ENCODE peak calls at places on chromosomes 2 and 18, in four cellular contexts. U is GM12878, Q is GM12891, F is HL-60. O is an unnamed sample.

GRCh38 chr2:156909983-156910382 is 347.5 kb upstream of the GALNT5 start:
- DNase-seq in U (no peak), F (no peak), Q (no peak), O (no peak)

GRCh38 chr2:138846216-138846821 is 66.1 kb upstream of the NXPH2 start:
- DNase-seq in F (no peak), U (no peak), Q (peak), O (peak)

GRCh38 chr2:43285987-43286386 is 59.6 kb upstream of the ZFP36L2 start:
- DNase-seq in F (no peak), Q (no peak), U (no peak), O (no peak)

GRCh38 chr2:77271262-77271661 is 250.9 kb downstream of the LRRTM4 start:
- DNase-seq in F (no peak), Q (no peak), U (no peak), O (no peak)

GRCh38 chr18:49733896-49734585 is 79.3 kb downstream of the ACAA2 start:
- DNase-seq in Q (no peak), F (no peak), U (no peak), O (no peak)

GRCh38 chr2:196915512-196916189 is 10.9 kb downstream of the PGAP1 start:
- DNase-seq in Q (no peak), U (no peak), F (no peak), O (no peak)

GRCh38 chr2:72894466-72894865 is 7.3 kb downstream of the SPR start:
- DNase-seq in Q (no peak), U (no peak), F (no peak), O (no peak)

GRCh38 chr2:215775106-215775505 is 238.2 kb downstream of the MREG start:
- DNase-seq in U (no peak), Q (no peak), F (no peak), O (no peak)

GRCh38 chr2:9937968-9938367 is 13.5 kb upstream of the GRHL1 start:
- DNase-seq in Q (no peak), F (no peak), U (no peak), O (no peak)

GRCh38 chr2:239443666-239444567 is 43.1 kb upstream of the HDAC4 start:
- DNase-seq in Q (no peak), U (no peak), F (no peak), O (no peak)

GRCh38 chr2:42230891-42231290 is 61.7 kb downstream of the EML4 start:
- DNase-seq in Q (no peak), U (no peak), F (no peak), O (no peak)

GRCh38 chr2:203492965-203493364 is 42.1 kb downstream of the RAPH1 start:
- DNase-seq in F (no peak), Q (no peak), U (no peak), O (no peak)

GRCh38 chr2:185372188-185372587 is 366.4 kb upstream of the FSIP2 start:
- DNase-seq in U (no peak), F (no peak), Q (no peak), O (no peak)

GRCh38 chr2:33526132-33526531 is 49.7 kb downstream of the RASGRP3 start:
- DNase-seq in F (peak), Q (no peak), U (no peak), O (no peak)

GRCh38 chr2:67689186-67689585 is 292.1 kb downstream of the ETAA1 start:
- DNase-seq in F (no peak), Q (no peak), U (no peak), O (no peak)

GRCh38 chr2:45134726-45135125 is 125.5 kb upstream of the SIX2 start:
- DNase-seq in U (no peak), Q (no peak), F (peak), O (no peak)

GRCh38 chr18:68033466-68033865 is 516.9 kb upstream of the DSEL start:
- DNase-seq in Q (no peak), F (no peak), U (no peak), O (no peak)

GRCh38 chr18:70693196-70693595 is 404.4 kb downstream of the SOCS6 start:
- DNase-seq in F (no peak), Q (no peak), U (no peak), O (no peak)

GRCh38 chr2:236875906-236876505 is 209.7 kb upstream of the COPS8 start:
- DNase-seq in Q (no peak), F (peak), U (no peak), O (no peak)

GRCh38 chr2:207746131-207746530 is 23.6 kb downstream of the FZD5 start:
- DNase-seq in F (peak), Q (no peak), U (no peak), O (peak)

GRCh38 chr2:55168221-55169154 is 63.6 kb downstream of the CLHC1 start:
- DNase-seq in U (no peak), Q (no peak), F (peak), O (no peak)

GRCh38 chr2:73999881-74000597 is 15.3 kb downstream of the TET3 start:
- DNase-seq in F (no peak), U (no peak), Q (no peak), O (no peak)

GRCh38 chr2:154013514-154013913 is 141.8 kb downstream of the GALNT13 start:
- DNase-seq in F (no peak), Q (no peak), U (no peak), O (no peak)

GRCh38 chr2:84779781-84780180 is 101.1 kb downstream of the TRABD2A start:
- DNase-seq in F (no peak), U (no peak), Q (no peak), O (no peak)

GRCh38 chr2:206799083-206799482 is 33.7 kb downstream of the FASTKD2 start:
- DNase-seq in Q (no peak), U (no peak), F (peak), O (no peak)

GRCh38 chr2:186101603-186102002 is 363.0 kb downstream of the FSIP2 start:
- DNase-seq in F (no peak), Q (no peak), U (no peak), O (no peak)

GRCh38 chr2:113858764-113859163 is 31.1 kb upstream of the ACTR3 start:
- DNase-seq in F (no peak), Q (no peak), U (no peak), O (peak)

DNA sequence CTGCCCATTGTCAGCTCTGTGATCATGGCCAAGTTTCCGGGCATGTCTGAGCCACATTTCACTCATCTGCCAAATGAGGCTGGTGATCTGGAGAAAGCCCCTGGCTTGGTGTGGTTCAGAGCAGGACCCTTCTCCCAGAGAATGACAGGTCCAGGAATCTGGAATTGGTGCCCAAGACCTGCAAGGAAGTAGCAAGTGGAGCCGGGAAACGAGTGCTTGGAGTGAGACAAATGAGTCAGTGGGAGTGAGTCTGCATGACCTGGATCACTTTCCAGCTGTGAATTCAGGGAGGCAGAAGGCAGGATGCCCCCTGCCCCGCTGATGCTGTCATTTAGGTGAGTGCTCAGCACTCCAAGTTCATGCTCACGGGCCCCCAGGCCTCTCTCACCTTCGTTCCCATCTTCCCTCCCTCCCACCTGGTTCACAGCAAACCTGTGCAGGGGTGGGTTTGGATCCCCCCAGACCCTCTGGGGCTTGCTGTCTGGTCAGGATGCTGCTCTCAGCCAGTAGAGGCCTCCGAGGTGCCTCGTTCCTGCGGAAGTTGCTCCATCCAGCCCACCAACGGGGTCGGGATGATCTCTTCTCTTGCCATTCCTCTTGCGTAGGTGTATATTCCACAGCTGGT is 104.4 kb downstream of the INHBB start:
- DNase-seq in F (no peak), Q (no peak), U (no peak), O (no peak)
- TF ChIP-seq SPI1 in F (no peak), Q (no peak), U (no peak), O (no peak)

GRCh38 chr18:50986360-50987087 is 18.7 kb downstream of the ELAC1 start:
- DNase-seq in Q (no peak), F (no peak), U (no peak), O (no peak)

GRCh38 chr18:50981381-50981780 is 13.5 kb downstream of the ELAC1 start:
- DNase-seq in Q (no peak), U (no peak), F (no peak), O (no peak)

GRCh38 chr18:50987261-50987660 is 19.4 kb downstream of the ELAC1 start:
- DNase-seq in U (no peak), F (no peak), Q (no peak), O (no peak)

GRCh38 chr18:50982086-50982801 is 14.4 kb downstream of the ELAC1 start:
- DNase-seq in Q (no peak), F (no peak), U (no peak), O (no peak)

GRCh38 chr18:50982802-50983179 is 15.0 kb downstream of the ELAC1 start:
- DNase-seq in F (no peak), U (no peak), Q (no peak), O (no peak)
- TF ChIP-seq SPI1 in F (no peak), U (no peak), Q (no peak), O (no peak)

GRCh38 chr18:36201765-36202164 is 14.5 kb downstream of the MOCOS start:
- DNase-seq in Q (no peak), F (no peak), U (no peak), O (no peak)
- TF ChIP-seq SPI1 in Q (no peak), F (no peak), U (no peak), O (no peak)

DNA sequence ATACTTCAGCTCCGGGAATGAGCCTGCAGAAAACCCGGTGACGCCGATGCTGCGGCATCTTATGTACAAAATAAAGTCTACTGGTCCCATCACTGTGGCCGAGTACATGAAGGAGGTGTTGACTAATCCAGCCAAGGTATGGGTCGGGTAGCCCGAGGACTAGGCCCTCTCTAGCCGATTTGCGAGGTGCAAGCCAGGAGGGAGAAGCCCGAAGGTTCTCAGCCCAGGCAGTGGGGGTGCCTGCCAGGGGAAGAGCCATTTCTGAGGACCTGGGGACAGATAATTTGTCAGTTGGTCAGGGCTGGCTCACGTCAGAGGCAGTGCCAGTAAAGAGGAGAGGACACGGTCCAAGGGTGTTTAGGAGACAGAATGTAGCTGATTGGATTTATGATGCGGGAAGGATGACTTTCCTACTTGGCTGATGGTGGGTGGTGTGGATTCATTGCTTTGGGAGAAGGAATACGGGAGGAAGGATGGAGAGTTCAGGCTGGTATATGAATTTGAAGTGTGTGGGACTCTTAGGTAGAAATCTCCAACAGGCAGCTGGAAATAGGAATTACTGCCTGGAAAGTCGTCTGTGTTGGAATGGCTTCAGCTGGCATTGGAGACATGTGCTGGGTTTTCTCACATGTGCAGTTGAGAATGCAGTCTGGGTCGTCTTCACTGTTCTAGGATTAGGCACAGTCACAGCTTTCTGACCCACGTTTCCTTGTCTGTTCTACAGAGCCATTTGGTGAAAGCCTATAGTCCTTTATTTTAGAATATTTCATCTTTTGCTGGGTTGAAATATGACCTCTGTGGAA is 874 bp downstream of the NDUFAF7 start:
- DNase-seq in U (no peak), Q (no peak), F (peak), O (peak)
- TF ChIP-seq SPI1 in U (no peak), Q (no peak), F (no peak), O (no peak)

DNA sequence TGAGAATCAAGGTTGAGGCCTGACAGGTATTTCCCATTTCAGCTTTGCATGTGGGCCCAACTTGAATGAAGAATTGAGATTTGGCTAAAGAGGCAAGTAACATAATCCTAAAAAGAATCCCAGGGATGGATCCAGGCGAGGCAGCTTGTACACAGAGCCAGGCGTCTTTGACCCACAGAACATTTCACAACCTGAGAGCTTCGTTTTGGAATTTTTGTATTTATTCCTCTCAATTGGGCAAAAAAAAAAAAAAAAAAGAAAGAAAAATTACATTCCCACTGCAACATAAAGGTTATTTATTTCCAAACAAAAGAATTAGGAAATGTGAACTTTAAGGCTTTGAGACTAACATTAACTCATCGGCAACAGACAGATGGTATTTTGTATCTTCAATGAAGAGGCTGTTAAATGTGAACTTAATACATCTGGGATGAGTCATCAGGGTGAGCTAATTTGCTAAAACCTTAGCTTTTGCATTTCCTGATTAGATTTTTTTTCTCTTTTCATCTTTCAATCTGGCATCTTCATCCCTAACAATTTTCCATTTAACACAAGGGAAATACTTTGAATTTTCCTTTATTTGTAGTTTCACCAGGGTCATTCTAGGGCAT is 478.5 kb upstream of the TNP1 start:
- DNase-seq in U (no peak), Q (no peak), F (no peak), O (no peak)
- TF ChIP-seq SPI1 in U (no peak), Q (no peak), F (no peak), O (no peak)

O was measured in K562.